ENCODE peak calls at places on chromosomes 5 and 9, in ten cellular contexts. A is OCI-LY7; U is H1; D is CD4-positive, alpha-beta memory T cell; M is transverse colon; K is cardiac muscle cell; Q is fibroblast of lung; W is HCT116; V is PC-3; P is SJSA1. O is an unnamed sample.

GRCh38 chr9:97851450-97851883 is 1.6 kb upstream of the FOXE1 start:
- DNase-seq in A (no peak), U (no peak), D (no peak), M (no peak), K (no peak), Q (no peak), W (no peak), V (no peak), P (no peak), O (no peak)

GRCh38 chr9:137129089-137129455 is 9.9 kb upstream of the GRIN1 start:
- DNase-seq in A (no peak), U (no peak), D (no peak), M (no peak), K (no peak), Q (peak), W (no peak), V (no peak), P (no peak), O (no peak)

GRCh38 chr5:150175536-150175935 is 9.0 kb downstream of the CDX1 start:
- DNase-seq in A (peak), U (peak), D (no peak), M (no peak), K (peak), Q (peak), W (peak), V (peak), P (peak), O (no peak)

GRCh38 chr5:88878976-88879375 is 4.0 kb downstream of the MEF2C start:
- DNase-seq in A (no peak), U (no peak), D (no peak), M (no peak), K (no peak), Q (no peak), W (no peak), V (peak), P (no peak), O (no peak)

GRCh38 chr5:119792154-119792799 is 162.9 kb downstream of the FAM170A start:
- DNase-seq in A (no peak), U (no peak), D (no peak), M (peak), K (no peak), Q (no peak), W (no peak), V (no peak), P (no peak), O (no peak)

GRCh38 chr9:92952861-92953620 is 5.7 kb downstream of the FGD3 start:
- DNase-seq in A (no peak), U (no peak), D (no peak), M (no peak), K (peak), Q (peak), W (no peak), V (peak), P (no peak), O (no peak)

GRCh38 chr5:100794844-100795243 is 108.2 kb downstream of the ST8SIA4 start:
- DNase-seq in A (no peak), U (no peak), D (no peak), M (peak), K (no peak), Q (no peak), W (no peak), V (no peak), P (no peak), O (no peak)

GRCh38 chr5:77607324-77607723 is 31.2 kb downstream of the OTP start:
- DNase-seq in A (no peak), U (no peak), D (no peak), M (no peak), K (no peak), Q (no peak), W (no peak), V (no peak), P (no peak), O (no peak)

GRCh38 chr9:134186471-134187109 is 22.2 kb upstream of the RNU6ATAC start:
- DNase-seq in A (no peak), U (no peak), D (no peak), M (peak), K (no peak), Q (no peak), W (no peak), V (no peak), P (no peak), O (no peak)

GRCh38 chr9:33690156-33690908 is 105.0 kb upstream of the PRSS3 start:
- DNase-seq in A (no peak), U (no peak), D (no peak), M (no peak), K (no peak), Q (no peak), W (no peak), V (no peak), P (no peak), O (no peak)

GRCh38 chr5:75167345-75167744 is 69.3 kb downstream of the ANKRD31 start:
- DNase-seq in A (no peak), U (no peak), D (no peak), M (no peak), K (no peak), Q (no peak), W (peak), V (peak), P (no peak), O (no peak)

GRCh38 chr5:123813251-123813650 is 301.3 kb downstream of the CSNK1G3 start:
- DNase-seq in A (no peak), U (no peak), D (no peak), M (no peak), K (no peak), Q (peak), W (no peak), V (no peak), P (no peak), O (no peak)

GRCh38 chr9:2919347-2919746 is 75.5 kb upstream of the PUM3 start:
- DNase-seq in A (no peak), U (no peak), D (no peak), M (no peak), K (no peak), Q (peak), W (no peak), V (no peak), P (no peak), O (no peak)

GRCh38 chr5:126198509-126198908 is 224.7 kb upstream of the GRAMD2B start:
- DNase-seq in A (no peak), U (no peak), D (no peak), M (no peak), K (no peak), Q (no peak), W (no peak), V (no peak), P (no peak), O (no peak)

GRCh38 chr9:113578877-113579269 is 115.3 kb downstream of the RGS3 start:
- DNase-seq in A (peak), U (no peak), D (peak), M (peak), K (no peak), Q (peak), W (peak), V (peak), P (peak), O (peak)

GRCh38 chr5:135535820-135536801 is at the start of gene NEUROG1:
- DNase-seq in A (no peak), U (peak), D (no peak), M (no peak), K (peak), Q (no peak), W (no peak), V (no peak), P (peak), O (no peak)

GRCh38 chr5:124628251-124628650 is 118.2 kb downstream of the ZNF608 start:
- DNase-seq in A (no peak), U (no peak), D (no peak), M (no peak), K (no peak), Q (no peak), W (no peak), V (no peak), P (no peak), O (no peak)

GRCh38 chr9:105103776-105104175 is 140.7 kb upstream of the SLC44A1 start:
- DNase-seq in A (no peak), U (no peak), D (no peak), M (no peak), K (no peak), Q (peak), W (no peak), V (peak), P (no peak), O (no peak)

GRCh38 chr5:151023047-151023615 is 2.7 kb downstream of the GPX3 start:
- DNase-seq in A (no peak), U (no peak), D (no peak), M (no peak), K (no peak), Q (peak), W (no peak), V (peak), P (no peak), O (no peak)

GRCh38 chr5:16453609-16454008 is 12.0 kb downstream of the ZNF622 start:
- DNase-seq in A (no peak), U (no peak), D (no peak), M (no peak), K (peak), Q (no peak), W (no peak), V (no peak), P (no peak), O (no peak)

GRCh38 chr5:169607882-169608281 is 24.3 kb downstream of the SPDL1 start:
- DNase-seq in A (no peak), U (no peak), D (no peak), M (no peak), K (no peak), Q (no peak), W (no peak), V (no peak), P (no peak), O (no peak)

GRCh38 chr5:68303038-68303738 is 87.6 kb downstream of the PIK3R1 start:
- DNase-seq in A (no peak), U (no peak), D (no peak), M (no peak), K (peak), Q (peak), W (no peak), V (no peak), P (no peak), O (no peak)

GRCh38 chr5:149799119-149799623 is 69.1 kb downstream of the PPARGC1B start:
- DNase-seq in A (no peak), U (no peak), D (no peak), M (peak), K (no peak), Q (peak), W (no peak), V (peak), P (peak), O (no peak)

GRCh38 chr5:157459715-157460599 is at the start of gene NIPAL4:
- DNase-seq in A (no peak), U (peak), D (peak), M (peak), K (peak), Q (no peak), W (no peak), V (no peak), P (no peak), O (no peak)

GRCh38 chr5:35063386-35063785 is 15.6 kb upstream of the AGXT2 start:
- DNase-seq in A (no peak), U (no peak), D (no peak), M (no peak), K (no peak), Q (no peak), W (no peak), V (no peak), P (no peak), O (no peak)

GRCh38 chr5:178069909-178070308 is 43.4 kb upstream of the N4BP3 start:
- DNase-seq in A (peak), U (peak), D (no peak), M (peak), K (peak), Q (no peak), W (peak), V (peak), P (no peak), O (no peak)

GRCh38 chr5:107557051-107557658 is 113.6 kb downstream of the EFNA5 start:
- DNase-seq in A (no peak), U (no peak), D (no peak), M (no peak), K (peak), Q (peak), W (peak), V (peak), P (peak), O (no peak)

GRCh38 chr5:122584411-122585110 is 190.3 kb upstream of the SNX2 start:
- DNase-seq in A (no peak), U (no peak), D (no peak), M (no peak), K (no peak), Q (no peak), W (no peak), V (no peak), P (no peak), O (no peak)

GRCh38 chr5:150206076-150206779 is 16.4 kb downstream of the SLC6A7 start:
- DNase-seq in A (no peak), U (no peak), D (no peak), M (no peak), K (no peak), Q (peak), W (no peak), V (no peak), P (no peak), O (no peak)

GRCh38 chr5:41763096-41763495 is 107.1 kb downstream of the OXCT1 start:
- DNase-seq in A (no peak), U (no peak), D (no peak), M (no peak), K (no peak), Q (peak), W (no peak), V (peak), P (no peak), O (no peak)

GRCh38 chr5:64166201-64166959 is 737 bp downstream of the RNF180 start:
- DNase-seq in A (no peak), U (no peak), D (no peak), M (no peak), K (peak), Q (peak), W (no peak), V (peak), P (no peak), O (no peak)

GRCh38 chr5:77952811-77953210 is 176.7 kb upstream of the TBCA start:
- DNase-seq in A (no peak), U (no peak), D (no peak), M (no peak), K (no peak), Q (peak), W (no peak), V (peak), P (no peak), O (no peak)

GRCh38 chr9:10134266-10134665 is 478.5 kb downstream of the PTPRD start:
- DNase-seq in A (no peak), U (no peak), D (no peak), M (no peak), K (no peak), Q (no peak), W (no peak), V (no peak), P (no peak), O (no peak)
- H3K27ac ChIP-seq in A (no peak), U (no peak), D (no peak), M (no peak), K (no peak), Q (no peak), W (no peak), V (no peak), P (no peak), O (no peak)

GRCh38 chr9:20597862-20598261 is 24.4 kb downstream of the MLLT3 start:
- DNase-seq in A (no peak), U (no peak), D (no peak), M (no peak), K (no peak), Q (no peak), W (no peak), V (no peak), P (no peak), O (no peak)

GRCh38 chr9:20598367-20598766 is 23.9 kb downstream of the MLLT3 start:
- DNase-seq in A (no peak), U (no peak), D (no peak), M (no peak), K (no peak), Q (no peak), W (no peak), V (no peak), P (no peak), O (no peak)

GRCh38 chr9:20601292-20601691 is 21.0 kb downstream of the MLLT3 start:
- DNase-seq in A (no peak), U (no peak), D (no peak), M (no peak), K (no peak), Q (no peak), W (no peak), V (no peak), P (no peak), O (no peak)

GRCh38 chr9:20603524-20604268 is 18.6 kb downstream of the MLLT3 start:
- DNase-seq in A (no peak), U (no peak), D (no peak), M (no peak), K (no peak), Q (no peak), W (no peak), V (no peak), P (no peak), O (no peak)

GRCh38 chr9:20599195-20599594 is 23.1 kb downstream of the MLLT3 start:
- DNase-seq in A (no peak), U (no peak), D (no peak), M (no peak), K (no peak), Q (peak), W (no peak), V (no peak), P (no peak), O (no peak)
- H3K27ac ChIP-seq in A (no peak), U (no peak), D (no peak), M (no peak), K (no peak), Q (no peak), W (no peak), V (no peak), P (peak), O (no peak)

GRCh38 chr9:6034954-6035353 is 19.5 kb upstream of the RANBP6 start:
- DNase-seq in A (no peak), U (no peak), D (no peak), M (no peak), K (no peak), Q (no peak), W (no peak), V (peak), P (no peak), O (no peak)

GRCh38 chr9:6024035-6024554 is 8.7 kb upstream of the RANBP6 start:
- DNase-seq in A (peak), U (peak), D (peak), M (no peak), K (peak), Q (no peak), W (peak), V (peak), P (no peak), O (peak)

GRCh38 chr9:6029581-6029980 is 14.2 kb upstream of the RANBP6 start:
- DNase-seq in A (no peak), U (no peak), D (no peak), M (no peak), K (no peak), Q (no peak), W (no peak), V (no peak), P (no peak), O (no peak)
- H3K27ac ChIP-seq in A (no peak), U (no peak), D (no peak), M (no peak), K (no peak), Q (no peak), W (no peak), V (no peak), P (no peak), O (no peak)

GRCh38 chr9:125745682-125746016 is 1.5 kb upstream of the PBX3 start:
- DNase-seq in A (no peak), U (no peak), D (no peak), M (no peak), K (no peak), Q (no peak), W (no peak), V (no peak), P (no peak), O (no peak)
- H3K27ac ChIP-seq in A (peak), U (no peak), D (peak), M (peak), K (no peak), Q (peak), W (no peak), V (no peak), P (peak), O (peak)

GRCh38 chr5:40743771-40744170 is 12.0 kb downstream of the TTC33 start:
- DNase-seq in A (no peak), U (no peak), D (no peak), M (no peak), K (no peak), Q (no peak), W (no peak), V (no peak), P (no peak), O (no peak)

GRCh38 chr5:40746703-40747102 is 9.1 kb downstream of the TTC33 start:
- DNase-seq in A (no peak), U (no peak), D (no peak), M (no peak), K (no peak), Q (no peak), W (no peak), V (no peak), P (no peak), O (no peak)
- H3K27ac ChIP-seq in A (no peak), U (no peak), D (no peak), M (no peak), K (no peak), Q (no peak), W (no peak), V (no peak), P (no peak), O (no peak)

GRCh38 chr9:81563739-81564138 is 125.6 kb downstream of the TLE1 start:
- DNase-seq in A (no peak), U (no peak), D (no peak), M (no peak), K (no peak), Q (no peak), W (no peak), V (no peak), P (no peak), O (no peak)

GRCh38 chr9:81564632-81565031 is 124.7 kb downstream of the TLE1 start:
- DNase-seq in A (no peak), U (no peak), D (no peak), M (no peak), K (no peak), Q (no peak), W (no peak), V (no peak), P (no peak), O (no peak)

GRCh38 chr9:81560851-81561732 is 128.3 kb downstream of the TLE1 start:
- DNase-seq in A (no peak), U (no peak), D (no peak), M (no peak), K (no peak), Q (peak), W (no peak), V (no peak), P (no peak), O (no peak)

GRCh38 chr9:81562221-81563019 is 126.9 kb downstream of the TLE1 start:
- DNase-seq in A (no peak), U (no peak), D (no peak), M (no peak), K (no peak), Q (peak), W (peak), V (peak), P (no peak), O (no peak)

DNA sequence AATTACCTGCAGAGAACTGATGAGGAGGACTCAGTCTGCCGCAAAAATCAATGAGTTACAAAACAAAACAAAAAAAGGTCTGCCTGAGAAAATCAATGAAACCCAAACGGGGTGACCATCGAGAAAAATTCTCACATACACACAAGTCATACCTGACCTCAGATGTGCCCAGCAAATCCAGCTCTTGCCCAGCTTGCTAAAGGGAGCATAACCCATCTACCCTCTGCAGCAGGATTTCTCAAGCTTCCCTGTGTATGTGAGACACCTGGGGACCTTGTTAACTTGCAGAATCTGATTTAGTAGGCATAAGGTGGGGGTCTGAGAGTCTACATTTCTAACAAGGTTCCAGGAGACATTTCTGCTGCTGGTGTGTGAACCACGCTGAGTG is 126.3 kb downstream of the TLE1 start:
- DNase-seq in A (no peak), U (no peak), D (no peak), M (no peak), K (no peak), Q (no peak), W (no peak), V (no peak), P (no peak), O (no peak)
- H3K27ac ChIP-seq in A (no peak), U (no peak), D (no peak), M (no peak), K (no peak), Q (no peak), W (no peak), V (peak), P (no peak), O (no peak)

O was measured in naive thymus-derived CD4-positive, alpha-beta T cell.